ENCODE peak calls at places on chromosomes 5 and 9, in four cellular contexts. One of them, this sample, is unnamed.

GRCh38 chr9:112764344-112764743 is 13.8 kb downstream of the SNX30 start:
- DNase-seq in H9: no peak
- DNase-seq in HAP-1: no peak
- DNase-seq in MV-4-11: peak; percentile 25
- DNase-seq in this sample: no peak

GRCh38 chr9:34552606-34552981 is 29.8 kb upstream of the ENHO start:
- DNase-seq in HAP-1: no peak
- DNase-seq in H9: no peak
- DNase-seq in MV-4-11: no peak
- DNase-seq in this sample: no peak

GRCh38 chr5:82595083-82595482 is 316.9 kb upstream of the RPS23 start:
- DNase-seq in H9: no peak
- DNase-seq in MV-4-11: no peak
- DNase-seq in HAP-1: no peak
- DNase-seq in this sample: no peak

GRCh38 chr9:127721391-127721821 is 5.5 kb downstream of the TTC16 start:
- DNase-seq in HAP-1: no peak
- DNase-seq in H9: no peak
- DNase-seq in MV-4-11: no peak
- DNase-seq in this sample: no peak

GRCh38 chr5:60611099-60611719 is 88.8 kb downstream of the DEPDC1B start:
- DNase-seq in HAP-1: no peak
- DNase-seq in H9: no peak
- DNase-seq in MV-4-11: no peak
- DNase-seq in this sample: no peak

GRCh38 chr5:150410524-150411244 is 2.0 kb downstream of the CD74 start:
- DNase-seq in HAP-1: peak; percentile 56
- DNase-seq in MV-4-11: peak; percentile 98
- DNase-seq in H9: peak; percentile 73
- DNase-seq in this sample: peak; percentile 78

GRCh38 chr5:1261643-1262042 is 33.2 kb downstream of the TERT start:
- DNase-seq in MV-4-11: no peak
- DNase-seq in H9: no peak
- DNase-seq in HAP-1: no peak
- DNase-seq in this sample: no peak

GRCh38 chr5:96661841-96662724 is at the start of gene CAST:
- DNase-seq in HAP-1: peak; percentile 94
- DNase-seq in H9: peak; percentile 95
- DNase-seq in MV-4-11: peak; percentile 83
- DNase-seq in this sample: peak; percentile 96

GRCh38 chr9:119963798-119964372 is 594.6 kb upstream of the BRINP1 start:
- DNase-seq in MV-4-11: peak; percentile 32
- DNase-seq in HAP-1: peak; percentile 7
- DNase-seq in H9: peak; percentile 95
- DNase-seq in this sample: peak; percentile 95

GRCh38 chr9:132878695-132879064 is at the start of gene SPACA9:
- DNase-seq in H9: peak; percentile 76
- DNase-seq in HAP-1: peak; percentile 82
- DNase-seq in MV-4-11: no peak
- DNase-seq in this sample: peak; percentile 61

This sample was measured in ACHN.